ENCODE peak calls at places on chromosomes 4 and X, in six cellular contexts. R is hepatocyte, T is BJ, G is vagina, O is endodermal cell, D is IMR-90. U is an unnamed sample.

GRCh38 chrX:21524008-21524407 is 134.1 kb downstream of the KLHL34 start:
- DNase-seq in R (no peak), T (peak), G (no peak), O (no peak), D (peak), U (no peak)

GRCh38 chr4:88033309-88033708 is 25.9 kb downstream of the PKD2 start:
- DNase-seq in R (peak), T (no peak), G (no peak), O (peak), D (peak), U (peak)

GRCh38 chr4:108181704-108182103 is 13.0 kb upstream of the LEF1 start:
- DNase-seq in R (no peak), T (no peak), G (no peak), O (no peak), D (no peak), U (no peak)

GRCh38 chr4:8779371-8779988 is 92.2 kb downstream of the HMX1 start:
- DNase-seq in R (peak), T (no peak), G (no peak), O (no peak), D (no peak), U (no peak)

GRCh38 chrX:37441377-37441776 is 92.2 kb downstream of the PRRG1 start:
- DNase-seq in R (no peak), T (no peak), G (no peak), O (no peak), D (no peak), U (no peak)

GRCh38 chr4:27714073-27714472 is 853.4 kb downstream of the STIM2 start:
- DNase-seq in R (peak), T (no peak), G (no peak), O (no peak), D (peak), U (no peak)

GRCh38 chr4:176193898-176194297 is 1.5 kb downstream of the SPATA4 start:
- DNase-seq in R (no peak), T (peak), G (no peak), O (no peak), D (peak), U (no peak)

GRCh38 chrX:100447563-100448397 is 37.7 kb upstream of the PCDH19 start:
- DNase-seq in R (peak), T (no peak), G (no peak), O (peak), D (peak), U (peak)

GRCh38 chr4:45944000-45944399 is 179.9 kb downstream of the GABRG1 start:
- DNase-seq in R (no peak), T (no peak), G (no peak), O (no peak), D (no peak), U (no peak)

GRCh38 chrX:13376857-13377441 is 57.1 kb upstream of the ATXN3L start:
- DNase-seq in R (peak), T (peak), G (no peak), O (no peak), D (peak), U (no peak)

GRCh38 chr4:105895324-105895608 is at the start of gene NPNT:
- DNase-seq in R (peak), T (no peak), G (no peak), O (peak), D (no peak), U (peak)

GRCh38 chr4:40682298-40683101 is 52.8 kb upstream of the RBM47 start:
- DNase-seq in R (no peak), T (no peak), G (no peak), O (no peak), D (no peak), U (no peak)

GRCh38 chrX:10104958-10105658 is 51.7 kb upstream of the CLCN4 start:
- DNase-seq in R (no peak), T (no peak), G (no peak), O (no peak), D (no peak), U (no peak)

GRCh38 chr4:2357821-2358745 is 60.4 kb downstream of the ZFYVE28 start:
- DNase-seq in R (no peak), T (no peak), G (no peak), O (peak), D (no peak), U (no peak)

GRCh38 chr4:16029329-16029728 is 54.5 kb downstream of the PROM1 start:
- DNase-seq in R (no peak), T (no peak), G (no peak), O (no peak), D (peak), U (no peak)

GRCh38 chr4:182883351-182883750 is 33.8 kb downstream of the DCTD start:
- DNase-seq in R (no peak), T (no peak), G (no peak), O (no peak), D (no peak), U (no peak)

GRCh38 chr4:121726642-121727268 is 30.0 kb upstream of the ANXA5 start:
- DNase-seq in R (peak), T (no peak), G (no peak), O (no peak), D (peak), U (no peak)

GRCh38 chrX:140821280-140821679 is 111.7 kb downstream of the LINC00632 start:
- DNase-seq in R (no peak), T (no peak), G (no peak), O (peak), D (no peak), U (no peak)

GRCh38 chrX:7083468-7084396 is 63.8 kb upstream of the STS start:
- DNase-seq in R (no peak), T (peak), G (no peak), O (no peak), D (peak), U (no peak)

GRCh38 chrX:69136546-69137331 is 28.5 kb downstream of the PJA1 start:
- DNase-seq in R (peak), T (no peak), G (no peak), O (peak), D (no peak), U (no peak)

GRCh38 chr4:909131-909571 is 23.0 kb downstream of the GAK start:
- DNase-seq in R (no peak), T (no peak), G (no peak), O (no peak), D (no peak), U (no peak)

DNA sequence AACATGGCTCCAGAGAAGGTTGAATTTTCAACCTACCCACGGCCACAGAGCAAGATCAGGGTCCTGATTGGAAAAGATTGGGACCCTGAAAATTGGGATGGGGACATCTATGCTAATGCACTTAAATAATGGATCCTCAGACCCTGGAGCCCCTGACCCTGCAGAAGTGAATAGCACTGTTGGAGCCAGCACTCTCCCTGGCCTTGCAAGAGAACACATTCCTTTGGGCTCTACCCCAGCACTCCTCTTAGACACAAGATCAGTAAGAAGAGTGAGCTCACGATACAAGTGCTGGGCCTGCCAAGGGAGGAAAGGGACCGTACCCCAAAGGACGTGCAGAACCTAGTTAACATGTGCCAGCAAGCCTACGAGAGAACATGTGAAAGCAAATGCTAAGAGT is 19.9 kb downstream of the CXCL13 start:
- DNase-seq in R (no peak), T (no peak), G (no peak), O (no peak), D (no peak), U (no peak)
- TF ChIP-seq CTCF in R (no peak), T (no peak), G (no peak), O (no peak), D (no peak), U (no peak)

GRCh38 chr4:37453004-37453360 is 208.4 kb downstream of the NWD2 start:
- DNase-seq in R (peak), T (no peak), G (no peak), O (peak), D (peak), U (peak)

GRCh38 chr4:37453361-37454262 is 209.1 kb downstream of the NWD2 start:
- DNase-seq in R (peak), T (no peak), G (no peak), O (peak), D (no peak), U (peak)

GRCh38 chr4:37450309-37450708 is 205.8 kb downstream of the NWD2 start:
- DNase-seq in R (no peak), T (no peak), G (no peak), O (no peak), D (no peak), U (no peak)

GRCh38 chr4:37451646-37452045 is 207.1 kb downstream of the NWD2 start:
- DNase-seq in R (no peak), T (no peak), G (no peak), O (no peak), D (no peak), U (no peak)

DNA sequence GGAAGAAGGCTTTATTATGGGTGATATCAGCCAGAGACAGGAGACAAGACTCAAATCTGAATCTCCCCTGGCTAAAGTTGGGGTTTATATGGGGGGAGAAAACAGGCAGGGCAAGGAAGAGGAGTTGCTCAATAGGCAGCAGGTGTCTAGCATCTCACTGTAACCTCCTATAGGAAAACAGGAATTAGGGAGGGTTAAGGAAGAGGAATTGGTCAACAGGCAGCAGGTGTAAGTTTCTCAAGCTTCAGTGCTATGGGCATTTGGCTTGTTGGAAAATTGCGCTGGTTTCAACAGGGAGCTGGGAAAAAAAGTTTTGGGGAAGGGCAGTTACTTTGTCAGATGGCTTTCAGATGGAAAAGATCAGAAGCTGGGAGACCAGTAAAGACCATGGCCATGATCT is 206.4 kb downstream of the NWD2 start:
- DNase-seq in R (no peak), T (no peak), G (no peak), O (no peak), D (no peak), U (no peak)
- TF ChIP-seq CTCF in R (no peak), T (no peak), G (no peak), O (no peak), D (no peak), U (no peak)

GRCh38 chrX:49846004-49846403 is 16.9 kb downstream of the PAGE4 start:
- DNase-seq in R (no peak), T (no peak), G (no peak), O (no peak), D (no peak), U (no peak)

GRCh38 chrX:49846545-49846944 is 17.4 kb downstream of the PAGE4 start:
- DNase-seq in R (no peak), T (no peak), G (no peak), O (no peak), D (no peak), U (no peak)

GRCh38 chrX:49840679-49841078 is 11.6 kb downstream of the PAGE4 start:
- DNase-seq in R (peak), T (peak), G (no peak), O (peak), D (peak), U (no peak)

GRCh38 chrX:49844622-49845021 is 15.5 kb downstream of the PAGE4 start:
- DNase-seq in R (no peak), T (no peak), G (no peak), O (no peak), D (no peak), U (no peak)

GRCh38 chrX:49842603-49843002 is 13.5 kb downstream of the PAGE4 start:
- DNase-seq in R (no peak), T (no peak), G (no peak), O (no peak), D (no peak), U (no peak)
- TF ChIP-seq CTCF in R (no peak), T (no peak), G (no peak), O (peak), D (no peak), U (no peak)

GRCh38 chrX:96684339-96685204 is at the start of gene DIAPH2:
- DNase-seq in R (peak), T (peak), G (no peak), O (peak), D (peak), U (no peak)
- TF ChIP-seq CTCF in R (no peak), T (peak), G (no peak), O (peak), D (no peak), U (no peak)

GRCh38 chrX:23079347-23079746 is 79.6 kb downstream of the DDX53 start:
- DNase-seq in R (no peak), T (no peak), G (no peak), O (no peak), D (no peak), U (no peak)
- TF ChIP-seq CTCF in R (no peak), T (no peak), G (no peak), O (peak), D (no peak), U (no peak)

GRCh38 chrX:8815460-8816065 is 14.4 kb upstream of the FAM9A start:
- DNase-seq in R (peak), T (no peak), G (no peak), O (peak), D (peak), U (no peak)

GRCh38 chrX:8823698-8824097 is 22.5 kb upstream of the FAM9A start:
- DNase-seq in R (no peak), T (no peak), G (no peak), O (no peak), D (no peak), U (no peak)

GRCh38 chrX:8820910-8821527 is 19.8 kb upstream of the FAM9A start:
- DNase-seq in R (peak), T (no peak), G (no peak), O (peak), D (peak), U (no peak)
- TF ChIP-seq CTCF in R (peak), T (peak), G (no peak), O (peak), D (peak), U (no peak)

GRCh38 chrX:109472939-109473713 is 8.8 kb downstream of the GUCY2F start:
- DNase-seq in R (peak), T (no peak), G (no peak), O (peak), D (peak), U (no peak)
- TF ChIP-seq CTCF in R (peak), T (no peak), G (no peak), O (peak), D (peak), U (no peak)

U was measured in D721Med.